ENCODE peak calls at places on chromosome 7, in six cellular contexts. B is D341Med; D is NCI-H345; C is stimulated activated CD8-positive, alpha-beta memory T cell treated with anti-CD3 and anti-CD28 coated beads, Interleukin-4, amount 100 ng/mL, for 24 hours; I is T-cell; N is islet precursor cell. Q is an unnamed sample.

GRCh38 chr7:3949226-3949625 is 648.2 kb downstream of the SDK1 start:
- DNase-seq in I (no peak), C (no peak), N (no peak), D (no peak), B (no peak), Q (peak; percentile 7)

GRCh38 chr7:46243406-46243805 is 322.3 kb upstream of the IGFBP3 start:
- DNase-seq in C (no peak), I (no peak), N (no peak), D (no peak), B (no peak), Q (no peak)

GRCh38 chr7:20206104-20206896 is 10.9 kb downstream of the MACC1 start:
- DNase-seq in D (no peak), C (no peak), I (no peak), B (no peak), N (no peak), Q (no peak)

GRCh38 chr7:21690717-21691116 is 147.9 kb downstream of the DNAH11 start:
- DNase-seq in D (no peak), B (no peak), C (no peak), I (no peak), N (no peak), Q (no peak)

GRCh38 chr7:36260481-36260880 is 107.4 kb downstream of the EEPD1 start:
- DNase-seq in C (no peak), I (no peak), N (no peak), B (no peak), D (no peak), Q (no peak)

GRCh38 chr7:127879942-127880341 is 151.3 kb downstream of the LRRC4 start:
- DNase-seq in N (no peak), B (no peak), D (no peak), I (no peak), C (no peak), Q (no peak)

GRCh38 chr7:140230862-140231778 is 54.3 kb upstream of the KDM7A start:
- DNase-seq in B (peak; percentile 82), I (no peak), D (peak; percentile 73), N (peak; percentile 95), C (peak; percentile 48), Q (peak; percentile 34)

GRCh38 chr7:115869225-115869624 is 161.3 kb downstream of the TFEC start:
- DNase-seq in B (no peak), C (no peak), I (no peak), D (no peak), N (no peak), Q (no peak)

GRCh38 chr7:98617051-98617959 is at the start of gene NPTX2:
- DNase-seq in D (peak; percentile 95), B (peak; percentile 98), I (no peak), N (peak; percentile 78), C (peak; percentile 16), Q (peak; percentile 15)

GRCh38 chr7:37815969-37816371 is 32.4 kb upstream of the NME8 start:
- DNase-seq in C (no peak), B (no peak), D (no peak), I (no peak), N (no peak), Q (no peak)

GRCh38 chr7:99409814-99410213 is 1.0 kb downstream of the BUD31 start:
- DNase-seq in N (no peak), D (peak; percentile 10), B (no peak), I (no peak), C (no peak), Q (no peak)

GRCh38 chr7:93442478-93443224 is 131.9 kb downstream of the CALCR start:
- DNase-seq in D (peak; percentile 7), N (peak; percentile 64), C (no peak), B (peak; percentile 70), I (no peak), Q (peak; percentile 43)

GRCh38 chr7:155782466-155782865 is 29.8 kb downstream of the SHH start:
- DNase-seq in N (peak; percentile 42), D (no peak), B (no peak), I (no peak), C (no peak), Q (no peak)

GRCh38 chr7:80942261-80943041 is 23.6 kb upstream of the SEMA3C start:
- DNase-seq in I (no peak), B (peak; percentile 50), C (no peak), N (peak; percentile 94), D (no peak), Q (peak; percentile 99)

GRCh38 chr7:96173777-96174176 is 148.1 kb downstream of the SLC25A13 start:
- DNase-seq in D (no peak), N (no peak), C (no peak), I (no peak), B (no peak), Q (no peak)

GRCh38 chr7:95646350-95646749 is 50.0 kb upstream of the PDK4 start:
- DNase-seq in B (no peak), D (peak; percentile 34), C (no peak), N (no peak), I (no peak), Q (no peak)

GRCh38 chr7:150739045-150739432 is 1.8 kb downstream of the GIMAP5 start:
- DNase-seq in B (no peak), C (no peak), D (peak; percentile 42), I (no peak), N (no peak), Q (no peak)

Q was measured in cardiac fibroblast.